ENCODE peak calls at places on chromosome 19, in eight cellular contexts. X is uterus; Q is psoas muscle; M is kidney epithelial cell; G is BJ; D is left ventricle myocardium inferior; K is CD8-positive, alpha-beta T cell; E is cardiac muscle cell. I is an unnamed sample.

GRCh38 chr19:10226376-10227214 is 4.5 kb downstream of the S1PR2 start:
- DNase-seq in X (peak; percentile 92), Q (peak; percentile 90), M (no peak), G (peak; percentile 61), D (peak; percentile 83), K (no peak), E (peak; percentile 93), I (peak; percentile 94)

GRCh38 chr19:19361075-19361594 is 40.5 kb downstream of the MAU2 start:
- DNase-seq in X (peak; percentile 77), Q (peak; percentile 83), M (peak; percentile 44), G (peak; percentile 37), D (peak; percentile 78), K (peak; percentile 28), E (peak; percentile 91), I (peak; percentile 92)

GRCh38 chr19:7210359-7210758 is 83.9 kb downstream of the INSR start:
- DNase-seq in X (no peak), Q (no peak), M (no peak), G (no peak), D (no peak), K (no peak), E (no peak), I (no peak)

GRCh38 chr19:9936151-9937000 is at the start of gene OLFM2:
- DNase-seq in X (peak; percentile 48), Q (no peak), M (no peak), G (no peak), D (peak; percentile 34), K (no peak), E (no peak), I (no peak)

GRCh38 chr19:15113245-15114152 is 6.3 kb downstream of the SYDE1 start:
- DNase-seq in X (no peak), Q (peak; percentile 53), M (no peak), G (no peak), D (no peak), K (no peak), E (no peak), I (no peak)

GRCh38 chr19:15249912-15250634 is 17.8 kb upstream of the EPHX3 start:
- DNase-seq in X (peak; percentile 66), Q (peak; percentile 82), M (peak; percentile 56), G (peak; percentile 74), D (peak; percentile 65), K (no peak), E (peak; percentile 94), I (peak; percentile 77)

GRCh38 chr19:58356236-58356970 is 3.1 kb upstream of the A1BG start:
- DNase-seq in X (no peak), Q (no peak), M (no peak), G (no peak), D (no peak), K (peak; percentile 25), E (peak; percentile 65), I (no peak)

GRCh38 chr19:16830679-16831078 is 1.5 kb downstream of the SIN3B start:
- DNase-seq in X (no peak), Q (no peak), M (no peak), G (no peak), D (no peak), K (no peak), E (peak; percentile 61), I (no peak)

GRCh38 chr19:3041756-3042517 is 12.9 kb upstream of the TLE2 start:
- DNase-seq in X (peak; percentile 50), Q (no peak), M (no peak), G (no peak), D (no peak), K (no peak), E (no peak), I (no peak)

GRCh38 chr19:47778089-47778953 is at the start of gene SELENOW:
- DNase-seq in X (peak; percentile 76), Q (peak; percentile 85), M (no peak), G (no peak), D (peak; percentile 82), K (peak; percentile 72), E (peak; percentile 79), I (peak; percentile 68)

GRCh38 chr19:45515081-45515624 is 7.9 kb downstream of the VASP start:
- DNase-seq in X (no peak), Q (peak; percentile 62), M (no peak), G (no peak), D (peak; percentile 58), K (no peak), E (no peak), I (no peak)

GRCh38 chr19:10719466-10719961 is 1.6 kb downstream of the DNM2 start:
- DNase-seq in X (no peak), Q (no peak), M (no peak), G (no peak), D (no peak), K (no peak), E (no peak), I (no peak)

GRCh38 chr19:44576843-44577565 is 36.4 kb upstream of the IGSF23 start:
- DNase-seq in X (no peak), Q (no peak), M (no peak), G (no peak), D (no peak), K (no peak), E (no peak), I (peak; percentile 57)

GRCh38 chr19:27719034-27719433 is 1493.9 kb downstream of the UQCRFS1 start:
- DNase-seq in X (no peak), Q (no peak), M (no peak), G (no peak), D (no peak), K (no peak), E (no peak), I (no peak)

GRCh38 chr19:8174706-8175105 is 25.3 kb upstream of the FBN3 start:
- DNase-seq in X (no peak), Q (no peak), M (peak; percentile 85), G (no peak), D (no peak), K (no peak), E (no peak), I (no peak)

GRCh38 chr19:18287836-18288772 is 6.7 kb upstream of the JUND start:
- DNase-seq in X (no peak), Q (no peak), M (no peak), G (no peak), D (no peak), K (no peak), E (no peak), I (no peak)
- TF ChIP-seq CTCF in X (no peak), Q (no peak), M (peak; percentile 19), G (peak; percentile 32), D (no peak), K (no peak), E (no peak), I (no peak)

DNA sequence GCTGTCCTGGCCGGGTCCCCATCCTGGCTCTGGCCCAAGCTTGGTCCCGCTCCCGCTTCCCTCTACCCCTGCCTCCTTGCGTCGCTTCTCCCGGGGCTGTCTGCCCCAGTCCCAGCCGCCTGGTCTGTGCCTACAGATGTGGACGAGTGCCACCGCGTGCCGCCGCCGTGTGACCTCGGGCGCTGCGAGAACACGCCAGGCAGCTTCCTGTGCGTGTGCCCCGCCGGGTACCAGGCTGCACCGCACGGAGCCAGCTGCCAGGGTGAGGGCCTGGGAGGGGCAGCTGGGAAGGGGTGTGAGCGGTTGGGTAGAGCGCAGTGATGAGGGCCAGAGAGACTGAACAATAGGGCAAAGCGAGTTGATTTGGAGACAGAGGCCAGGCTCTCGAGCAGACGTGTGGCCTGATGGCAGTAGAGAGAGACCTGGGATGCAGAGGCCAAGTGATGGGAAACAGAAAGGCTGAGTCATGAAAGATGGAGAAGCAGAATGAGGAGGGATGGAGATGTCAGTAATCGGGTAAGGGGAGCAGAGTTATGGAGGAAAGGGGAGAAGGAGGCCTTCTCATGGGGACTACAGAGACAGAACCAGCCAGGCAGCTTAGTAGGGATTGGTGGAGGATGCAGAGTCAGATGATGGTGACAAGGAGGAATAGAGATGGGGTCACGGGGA is 9.4 kb downstream of the LTBP4 start:
- DNase-seq in X (no peak), Q (peak; percentile 88), M (no peak), G (no peak), D (peak; percentile 74), K (peak; percentile 45), E (no peak), I (no peak)
- H3K4me3 ChIP-seq in X (no peak overlapping the region), Q (peak overlapping the region; percentile 61), M (no peak overlapping the region), G (no peak overlapping the region), D (peak overlapping the region; percentile 57), K (peak overlapping the region; percentile 50), E (no peak overlapping the region), I (peak overlapping the region; percentile 39)

GRCh38 chr19:5669212-5669611 is 11.1 kb downstream of the MICOS13 start:
- DNase-seq in X (no peak), Q (no peak), M (no peak), G (no peak), D (peak; percentile 1), K (no peak), E (no peak), I (no peak)

GRCh38 chr19:5665781-5666513 is 14.4 kb downstream of the MICOS13 start:
- DNase-seq in X (no peak), Q (no peak), M (peak; percentile 80), G (no peak), D (no peak), K (no peak), E (peak; percentile 33), I (no peak)

GRCh38 chr19:5664515-5664914 is 15.8 kb downstream of the MICOS13 start:
- DNase-seq in X (no peak), Q (no peak), M (no peak), G (no peak), D (no peak), K (no peak), E (no peak), I (no peak)

GRCh38 chr19:5666921-5667610 is 13.2 kb downstream of the MICOS13 start:
- DNase-seq in X (no peak), Q (no peak), M (no peak), G (no peak), D (no peak), K (no peak), E (no peak), I (no peak)

DNA sequence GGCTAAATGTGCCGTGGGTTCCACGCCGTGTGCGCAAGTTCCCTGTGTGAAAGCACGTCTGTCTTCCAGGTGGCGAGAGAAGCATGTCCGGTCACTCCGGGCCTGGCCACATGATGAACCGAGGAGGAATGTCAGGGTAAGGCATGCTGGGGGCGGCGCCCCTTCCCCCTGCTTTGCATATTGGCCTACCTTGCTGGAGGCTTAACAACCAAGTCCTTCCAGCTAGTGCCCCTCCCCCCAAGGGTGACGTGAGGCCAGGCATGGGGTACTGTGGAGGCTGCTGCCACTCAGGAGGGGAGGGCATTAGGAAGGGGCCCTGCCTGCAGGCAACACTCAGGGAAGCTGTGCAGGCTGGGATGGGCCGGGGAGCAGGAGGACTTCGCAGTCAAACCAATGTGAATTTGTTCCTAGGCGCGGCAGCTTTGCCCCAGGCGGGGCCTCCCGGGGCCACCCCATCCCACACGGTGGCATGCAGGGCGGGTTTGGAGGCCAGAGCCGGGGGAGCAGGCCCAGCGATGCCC is 12.5 kb downstream of the MICOS13 start:
- DNase-seq in X (no peak), Q (no peak), M (no peak), G (no peak), D (no peak), K (no peak), E (no peak), I (no peak)
- H3K36me3 ChIP-seq in X (no peaks in the 10 kb centered on the region), Q (peaks cover 87% of the 10 kb centered on the region), M (peaks cover 5% of the 10 kb centered on the region), G (peaks cover 45% of the 10 kb centered on the region), D (peaks cover 73% of the 10 kb centered on the region), K (peaks cover 58% of the 10 kb centered on the region), E (peaks cover 49% of the 10 kb centered on the region), I (peaks cover 71% of the 10 kb centered on the region)

GRCh38 chr19:28915737-28916460 is 297.1 kb downstream of the UQCRFS1 start:
- DNase-seq in X (no peak), Q (no peak), M (no peak), G (no peak), D (no peak), K (no peak), E (no peak), I (no peak)
- TF ChIP-seq CTCF in X (no peak), Q (no peak), M (no peak), G (no peak), D (no peak), K (no peak), E (no peak), I (no peak)

GRCh38 chr19:12195501-12195860 is 32.6 kb downstream of the ZNF136 start:
- DNase-seq in X (no peak), Q (no peak), M (no peak), G (no peak), D (no peak), K (no peak), E (peak; percentile 27), I (no peak)
- H3K4me3 ChIP-seq in X (peak overlapping the region; percentile 51), Q (peak overlapping the region; percentile 71), M (peak overlapping the region; percentile 57), G (peak overlapping the region; percentile 24), D (peak overlapping the region; percentile 83), K (peak overlapping the region; percentile 61), E (no peak overlapping the region), I (peak overlapping the region; percentile 75)

I was measured in right atrium auricular region.